ENCODE peak calls at places on chromosomes 6 and 20, in four cellular contexts. H is activated T-helper 1 cell treated with anti-CD3 and anti-CD28 coated beads, Interleukin-12 subunit alpha, Interleukin-12 subunit beta, Interleukin-2, Interleukin-4 antibody, amounts not matched to agents 30 ng/mL and 10 ng/mL and 1 ng/mL, durations not matched to agents 14 hours and 24 hours and 36 hours; T is hippocampal formation; L is WERI-Rb-1. J is an unnamed sample.

GRCh38 chr6:88062376-88062775 is 14.7 kb downstream of the SPACA1 start:
- DNase-seq in H (no peak), T (no peak), L (no peak), J (no peak)

GRCh38 chr6:74971631-74972030 is 234.2 kb downstream of the COL12A1 start:
- DNase-seq in H (no peak), T (no peak), L (no peak), J (no peak)

GRCh38 chr6:131755597-131755996 is 44.8 kb upstream of the CTAGE9 start:
- DNase-seq in H (no peak), T (no peak), L (no peak), J (no peak)

GRCh38 chr20:4961746-4962145 is 39.6 kb downstream of the SLC23A2 start:
- DNase-seq in H (peak), T (no peak), L (no peak), J (no peak)

GRCh38 chr6:2596222-2596621 is 154.5 kb downstream of the MYLK4 start:
- DNase-seq in H (no peak), T (no peak), L (peak), J (no peak)

GRCh38 chr6:73630401-73630800 is 23.4 kb downstream of the SLC17A5 start:
- DNase-seq in H (no peak), T (no peak), L (peak), J (no peak)

GRCh38 chr6:40922281-40922680 is 116.7 kb downstream of the UNC5CL start:
- DNase-seq in H (no peak), T (no peak), L (no peak), J (no peak)

GRCh38 chr6:80338201-80338836 is 231.8 kb downstream of the BCKDHB start:
- DNase-seq in H (peak), T (peak), L (peak), J (peak)

GRCh38 chr6:136317976-136318375 is 28.3 kb upstream of the BCLAF1 start:
- DNase-seq in H (no peak), T (no peak), L (no peak), J (no peak)

GRCh38 chr6:162404926-162405325 is 322.6 kb downstream of the PRKN start:
- DNase-seq in H (no peak), T (no peak), L (no peak), J (no peak)